ENCODE peak calls at places on chromosomes 2 and 18, in nine cellular contexts. E is OCI-LY7, W is Karpas-422, L is tibial artery, G is SJSA1, S is fibroblast of lung, I is ovary, A is body of pancreas, H is cardiac muscle cell. C is an unnamed sample. For H3K4me1 and H3K36me3, the result is how much of the 10 kb centered on the place peaks cover.

GRCh38 chr18:58597649-58598048 is 31.2 kb downstream of the ALPK2 start:
- DNase-seq in E (no peak), W (no peak), L (no peak), G (no peak), S (no peak), I (no peak), A (no peak), H (no peak), C (no peak)

GRCh38 chr18:74388227-74388626 is 68.9 kb downstream of the DIPK1C start:
- DNase-seq in E (no peak), W (no peak), L (no peak), G (no peak), S (no peak), I (no peak), A (no peak), H (no peak), C (no peak)

GRCh38 chr2:179592167-179592936 is 269.1 kb downstream of the ZNF385B start:
- DNase-seq in E (no peak), W (no peak), L (no peak), G (no peak), S (peak), I (no peak), A (no peak), H (no peak), C (no peak)

GRCh38 chr18:46736736-46737135 is 20.1 kb downstream of the ST8SIA5 start:
- DNase-seq in E (no peak), W (no peak), L (no peak), G (no peak), S (no peak), I (no peak), A (no peak), H (no peak), C (no peak)

GRCh38 chr2:33272001-33272400 is 204.4 kb upstream of the RASGRP3 start:
- DNase-seq in E (peak), W (peak), L (no peak), G (no peak), S (peak), I (no peak), A (no peak), H (no peak), C (no peak)

GRCh38 chr18:36127866-36128845 is 984 bp downstream of the SLC39A6 start:
- DNase-seq in E (no peak), W (no peak), L (peak), G (peak), S (peak), I (no peak), A (no peak), H (peak), C (no peak)

GRCh38 chr2:201313362-201313761 is 43.8 kb downstream of the FLACC1 start:
- DNase-seq in E (no peak), W (no peak), L (no peak), G (no peak), S (no peak), I (no peak), A (no peak), H (no peak), C (no peak)

GRCh38 chr2:179965291-179965690 is 41.8 kb downstream of the CWC22 start:
- DNase-seq in E (no peak), W (no peak), L (no peak), G (no peak), S (no peak), I (no peak), A (no peak), H (no peak), C (no peak)

GRCh38 chr18:24346254-24346653 is 51.4 kb downstream of the OSBPL1A start:
- DNase-seq in E (no peak), W (no peak), L (no peak), G (no peak), S (no peak), I (no peak), A (no peak), H (no peak), C (no peak)

GRCh38 chr18:47746615-47747014 is 183.8 kb downstream of the SMAD2 start:
- DNase-seq in E (no peak), W (no peak), L (no peak), G (no peak), S (no peak), I (no peak), A (no peak), H (no peak), C (no peak)

GRCh38 chr2:237171396-237171795 is 85.7 kb downstream of the COPS8 start:
- DNase-seq in E (no peak), W (no peak), L (peak), G (peak), S (peak), I (peak), A (no peak), H (peak), C (no peak)

GRCh38 chr2:201909348-201909747 is 103.0 kb downstream of the CDK15 start:
- DNase-seq in E (no peak), W (no peak), L (no peak), G (peak), S (peak), I (no peak), A (no peak), H (peak), C (no peak)

GRCh38 chr2:67322361-67323001 is 74.7 kb upstream of the ETAA1 start:
- DNase-seq in E (no peak), W (peak), L (peak), G (peak), S (peak), I (peak), A (peak), H (peak), C (no peak)

GRCh38 chr2:183010112-183010511 is 28.1 kb downstream of the NCKAP1 start:
- DNase-seq in E (no peak), W (no peak), L (no peak), G (no peak), S (peak), I (no peak), A (no peak), H (peak), C (no peak)

GRCh38 chr2:241573741-241574140 is 15.2 kb downstream of the BOK start:
- DNase-seq in E (no peak), W (no peak), L (no peak), G (no peak), S (no peak), I (no peak), A (no peak), H (no peak), C (no peak)

GRCh38 chr2:239152916-239153305 is 247.9 kb downstream of the HDAC4 start:
- DNase-seq in E (no peak), W (no peak), L (peak), G (no peak), S (no peak), I (no peak), A (no peak), H (no peak), C (no peak)

GRCh38 chr2:134482766-134483340 is 229.0 kb downstream of the MGAT5 start:
- DNase-seq in E (no peak), W (no peak), L (no peak), G (no peak), S (no peak), I (no peak), A (no peak), H (no peak), C (no peak)

GRCh38 chr2:73291093-73291460 is 2.3 kb downstream of the EGR4 start:
- DNase-seq in E (no peak), W (peak), L (no peak), G (peak), S (peak), I (no peak), A (peak), H (peak), C (peak)

GRCh38 chr2:100013892-100014677 is 128.3 kb downstream of the AFF3 start:
- DNase-seq in E (no peak), W (no peak), L (peak), G (peak), S (peak), I (peak), A (no peak), H (peak), C (no peak)

GRCh38 chr18:9901377-9901776 is 12.4 kb upstream of the VAPA start:
- DNase-seq in E (no peak), W (no peak), L (no peak), G (no peak), S (no peak), I (peak), A (no peak), H (peak), C (no peak)

GRCh38 chr18:35117951-35118411 is 76.8 kb downstream of the MAPRE2 start:
- DNase-seq in E (no peak), W (no peak), L (no peak), G (no peak), S (peak), I (no peak), A (no peak), H (peak), C (no peak)

GRCh38 chr2:217538719-217539118 is 464.1 kb downstream of the TNS1 start:
- DNase-seq in E (no peak), W (no peak), L (no peak), G (no peak), S (no peak), I (no peak), A (no peak), H (no peak), C (no peak)

GRCh38 chr18:6628189-6628588 is 101.3 kb upstream of the ARHGAP28 start:
- DNase-seq in E (no peak), W (no peak), L (no peak), G (no peak), S (no peak), I (peak), A (peak), H (peak), C (no peak)

GRCh38 chr2:207892676-207893402 is 123.1 kb upstream of the FZD5 start:
- DNase-seq in E (no peak), W (no peak), L (no peak), G (no peak), S (no peak), I (no peak), A (no peak), H (peak), C (no peak)

GRCh38 chr2:56170988-56171387 is 12.8 kb upstream of the CCDC85A start:
- DNase-seq in E (no peak), W (no peak), L (no peak), G (no peak), S (no peak), I (no peak), A (no peak), H (no peak), C (no peak)

GRCh38 chr2:233320470-233320869 is 12.9 kb downstream of the SAG start:
- DNase-seq in E (no peak), W (no peak), L (no peak), G (no peak), S (no peak), I (no peak), A (no peak), H (no peak), C (no peak)

GRCh38 chr2:233319256-233319655 is 11.6 kb downstream of the SAG start:
- DNase-seq in E (no peak), W (no peak), L (no peak), G (no peak), S (no peak), I (no peak), A (no peak), H (no peak), C (no peak)

GRCh38 chr2:233312874-233313273 is 5.3 kb downstream of the SAG start:
- DNase-seq in E (no peak), W (peak), L (no peak), G (no peak), S (no peak), I (no peak), A (no peak), H (no peak), C (no peak)

GRCh38 chr2:233314180-233314579 is 6.6 kb downstream of the SAG start:
- DNase-seq in E (no peak), W (no peak), L (no peak), G (no peak), S (no peak), I (no peak), A (no peak), H (no peak), C (no peak)

GRCh38 chr2:233317544-233317943 is 9.9 kb downstream of the SAG start:
- DNase-seq in E (no peak), W (no peak), L (no peak), G (no peak), S (no peak), I (no peak), A (no peak), H (no peak), C (no peak)
- H3K27ac ChIP-seq in E (no peak), W (no peak), L (no peak), G (no peak), S (no peak), I (no peak), A (no peak), H (no peak), C (no peak)

GRCh38 chr2:172552547-172553291 is 3.2 kb upstream of the PDK1 start:
- DNase-seq in E (no peak), W (no peak), L (no peak), G (peak), S (peak), I (no peak), A (no peak), H (peak), C (no peak)
- H3K4me1 ChIP-seq in E (under half), W (under half), L (under half), G (under half), S (under half), I (under half), A (under half), H (under half), C (under half)

GRCh38 chr2:213225866-213226265 is 58.4 kb upstream of the SPAG16 start:
- DNase-seq in E (no peak), W (no peak), L (no peak), G (no peak), S (no peak), I (no peak), A (no peak), H (no peak), C (no peak)
- H3K36me3 ChIP-seq in E (under half), W (under half), L (under half), G (under half), S (under half), I (under half), A (under half), H (under half), C (under half)

GRCh38 chr2:177711472-177712276 is 319.1 kb downstream of the AGPS start:
- DNase-seq in E (no peak), W (no peak), L (no peak), G (no peak), S (no peak), I (no peak), A (no peak), H (no peak), C (no peak)

GRCh38 chr2:177716484-177716883 is 323.9 kb downstream of the AGPS start:
- DNase-seq in E (no peak), W (no peak), L (no peak), G (no peak), S (no peak), I (no peak), A (no peak), H (no peak), C (no peak)

GRCh38 chr2:177717831-177718618 is 325.5 kb downstream of the AGPS start:
- DNase-seq in E (peak), W (peak), L (no peak), G (no peak), S (no peak), I (no peak), A (no peak), H (no peak), C (no peak)

GRCh38 chr2:177712462-177712861 is 319.9 kb downstream of the AGPS start:
- DNase-seq in E (no peak), W (no peak), L (no peak), G (no peak), S (no peak), I (no peak), A (no peak), H (no peak), C (no peak)

GRCh38 chr2:177714704-177715103 is 322.1 kb downstream of the AGPS start:
- DNase-seq in E (no peak), W (no peak), L (no peak), G (no peak), S (no peak), I (no peak), A (no peak), H (no peak), C (no peak)
- H3K27ac ChIP-seq in E (no peak), W (no peak), L (no peak), G (no peak), S (no peak), I (no peak), A (no peak), H (no peak), C (no peak)

GRCh38 chr2:96146881-96147592 is 1.8 kb upstream of the DUSP2 start:
- DNase-seq in E (no peak), W (no peak), L (no peak), G (no peak), S (no peak), I (peak), A (no peak), H (no peak), C (peak)
- H3K4me1 ChIP-seq in E (half or more), W (half or more), L (under half), G (under half), S (under half), I (under half), A (under half), H (under half), C (half or more)

DNA sequence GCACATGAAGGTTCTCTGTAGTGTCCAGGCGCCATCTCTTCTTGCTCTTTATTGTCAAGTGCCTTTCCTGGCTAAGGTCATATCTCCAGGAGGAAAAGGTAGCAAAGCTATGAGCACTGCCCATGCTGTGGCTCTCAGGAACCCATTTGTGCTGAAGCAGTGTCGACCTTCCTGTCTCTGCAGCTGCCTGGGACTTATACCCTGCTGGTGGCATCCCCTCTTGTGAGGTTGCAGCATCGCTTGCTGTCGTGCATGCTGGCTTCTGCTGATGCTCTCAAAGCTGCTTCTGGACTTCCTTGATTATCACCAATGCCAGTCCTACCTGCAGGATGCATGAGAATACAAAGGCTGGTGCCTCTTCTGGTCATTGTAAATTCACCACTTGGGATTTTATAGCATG is 22.1 kb upstream of the PTPN2 start:
- DNase-seq in E (no peak), W (no peak), L (no peak), G (no peak), S (no peak), I (no peak), A (no peak), H (no peak), C (no peak)
- H3K36me3 ChIP-seq in E (under half), W (under half), L (under half), G (under half), S (under half), I (under half), A (under half), H (under half), C (under half)

GRCh38 chr2:41939410-41939775 is 108.4 kb upstream of the PKDCC start:
- DNase-seq in E (no peak), W (no peak), L (no peak), G (no peak), S (no peak), I (no peak), A (no peak), H (no peak), C (no peak)

GRCh38 chr2:41943176-41943575 is 104.6 kb upstream of the PKDCC start:
- DNase-seq in E (no peak), W (no peak), L (no peak), G (no peak), S (no peak), I (no peak), A (no peak), H (no peak), C (no peak)

GRCh38 chr2:41941831-41942230 is 106.0 kb upstream of the PKDCC start:
- DNase-seq in E (no peak), W (no peak), L (no peak), G (peak), S (no peak), I (no peak), A (no peak), H (peak), C (no peak)

GRCh38 chr2:41942278-41942677 is 105.5 kb upstream of the PKDCC start:
- DNase-seq in E (no peak), W (no peak), L (no peak), G (no peak), S (no peak), I (no peak), A (no peak), H (no peak), C (no peak)

GRCh38 chr2:41940715-41941114 is 107.1 kb upstream of the PKDCC start:
- DNase-seq in E (no peak), W (no peak), L (no peak), G (no peak), S (no peak), I (peak), A (no peak), H (peak), C (no peak)
- H3K27ac ChIP-seq in E (no peak), W (no peak), L (no peak), G (no peak), S (no peak), I (peak), A (no peak), H (peak), C (no peak)

GRCh38 chr2:204115288-204115687 is 178.7 kb downstream of the ICOS start:
- DNase-seq in E (no peak), W (no peak), L (no peak), G (no peak), S (no peak), I (no peak), A (no peak), H (no peak), C (no peak)
- H3K4me1 ChIP-seq in E (under half), W (under half), L (under half), G (under half), S (under half), I (under half), A (under half), H (under half), C (under half)

DNA sequence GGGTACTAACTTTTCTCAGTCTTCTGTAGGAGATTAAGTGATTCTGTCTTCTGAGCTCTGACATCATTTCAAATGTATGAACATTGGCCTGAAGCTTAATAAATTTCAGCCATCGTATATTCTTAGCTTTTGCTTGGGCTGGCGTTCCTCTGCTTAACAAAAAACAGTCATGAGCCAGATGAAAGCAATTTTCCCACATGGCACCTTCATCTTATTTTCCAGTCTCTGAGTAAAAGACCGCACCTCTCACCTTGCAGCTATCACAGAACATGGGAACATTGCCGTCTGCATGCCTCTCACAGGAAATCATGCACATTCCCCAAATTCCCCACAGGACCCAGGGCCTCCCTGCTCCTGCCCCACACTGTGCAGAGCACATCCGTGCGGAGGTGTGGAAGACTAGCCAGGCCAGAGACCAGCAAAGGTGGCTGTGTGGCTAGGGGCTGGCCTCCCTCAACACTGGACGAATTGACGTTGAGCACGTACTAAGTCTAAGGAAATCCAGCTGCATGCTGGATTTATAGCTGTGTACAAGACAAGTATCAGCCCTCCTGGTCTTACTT is 531.8 kb upstream of the ID2 start:
- DNase-seq in E (no peak), W (no peak), L (no peak), G (peak), S (no peak), I (no peak), A (no peak), H (peak), C (no peak)
- H3K36me3 ChIP-seq in E (under half), W (under half), L (under half), G (under half), S (under half), I (under half), A (under half), H (under half), C (under half)